ENCODE peak calls at places on chromosomes 3 and 15, in four cellular contexts. One of them, this sample, is unnamed.
A peak's percentile ranks its signal among the peaks of the same experiment; 100 is the strongest.

GRCh38 chr3:153138267-153139210 is 23.5 kb upstream of the RAP2B start:
- DNase-seq in uterus: peak; percentile 29
- DNase-seq in CD4-positive, alpha-beta memory T cell: no peak
- DNase-seq in psoas muscle: peak; percentile 52
- DNase-seq in this sample: peak; percentile 71

GRCh38 chr3:190491533-190492054 is 22.3 kb upstream of the IL1RAP start:
- DNase-seq in uterus: no peak
- DNase-seq in CD4-positive, alpha-beta memory T cell: no peak
- DNase-seq in psoas muscle: peak; percentile 54
- DNase-seq in this sample: no peak

GRCh38 chr3:40124918-40125317 is 184.6 kb upstream of the EIF1B start:
- DNase-seq in uterus: no peak
- DNase-seq in CD4-positive, alpha-beta memory T cell: no peak
- DNase-seq in psoas muscle: no peak
- DNase-seq in this sample: no peak

GRCh38 chr15:67188551-67189218 is 65.8 kb downstream of the AAGAB start:
- DNase-seq in uterus: peak; percentile 81
- DNase-seq in CD4-positive, alpha-beta memory T cell: no peak
- DNase-seq in psoas muscle: peak; percentile 64
- DNase-seq in this sample: peak; percentile 66

GRCh38 chr15:90481023-90481422 is 48.7 kb upstream of the CRTC3 start:
- DNase-seq in uterus: no peak
- DNase-seq in CD4-positive, alpha-beta memory T cell: peak; percentile 8
- DNase-seq in psoas muscle: no peak
- DNase-seq in this sample: no peak

GRCh38 chr15:55389276-55389631 is 18.9 kb downstream of the CCPG1 start:
- DNase-seq in uterus: no peak
- DNase-seq in CD4-positive, alpha-beta memory T cell: no peak
- DNase-seq in psoas muscle: no peak
- DNase-seq in this sample: no peak

GRCh38 chr3:183252973-183253363 is at the start of gene B3GNT5:
- DNase-seq in uterus: peak; percentile 30
- DNase-seq in CD4-positive, alpha-beta memory T cell: peak; percentile 21
- DNase-seq in psoas muscle: peak; percentile 51
- DNase-seq in this sample: no peak

GRCh38 chr15:60184579-60184978 is 180.5 kb downstream of the FOXB1 start:
- DNase-seq in uterus: no peak
- DNase-seq in CD4-positive, alpha-beta memory T cell: no peak
- DNase-seq in psoas muscle: no peak
- DNase-seq in this sample: no peak

GRCh38 chr3:150511096-150511670 is 35.1 kb downstream of the SERP1 start:
- DNase-seq in uterus: no peak
- DNase-seq in CD4-positive, alpha-beta memory T cell: no peak
- DNase-seq in psoas muscle: no peak
- DNase-seq in this sample: no peak

GRCh38 chr3:58633157-58633865 is 33.3 kb downstream of the FAM3D start:
- DNase-seq in uterus: no peak
- DNase-seq in CD4-positive, alpha-beta memory T cell: no peak
- DNase-seq in psoas muscle: no peak
- DNase-seq in this sample: no peak

GRCh38 chr15:48190932-48191573 is 412 bp upstream of the CTXN2 start:
- DNase-seq in uterus: peak; percentile 32
- DNase-seq in CD4-positive, alpha-beta memory T cell: peak; percentile 7
- DNase-seq in psoas muscle: peak; percentile 67
- DNase-seq in this sample: peak; percentile 44

GRCh38 chr3:121999931-122000330 is 22.1 kb downstream of the ILDR1 start:
- DNase-seq in uterus: no peak
- DNase-seq in CD4-positive, alpha-beta memory T cell: no peak
- DNase-seq in psoas muscle: no peak
- DNase-seq in this sample: no peak

GRCh38 chr3:112604536-112604935 is 36.4 kb downstream of the CCDC80 start:
- DNase-seq in uterus: no peak
- DNase-seq in CD4-positive, alpha-beta memory T cell: no peak
- DNase-seq in psoas muscle: no peak
- DNase-seq in this sample: no peak

GRCh38 chr3:95154775-95155174 is 1091.9 kb downstream of the NSUN3 start:
- DNase-seq in uterus: no peak
- DNase-seq in CD4-positive, alpha-beta memory T cell: no peak
- DNase-seq in psoas muscle: no peak
- DNase-seq in this sample: no peak

GRCh38 chr3:149480326-149481017 is 6.0 kb downstream of the TM4SF4 start:
- DNase-seq in uterus: peak; percentile 77
- DNase-seq in CD4-positive, alpha-beta memory T cell: no peak
- DNase-seq in psoas muscle: peak; percentile 83
- DNase-seq in this sample: peak; percentile 82

GRCh38 chr3:44058022-44058867 is 183.4 kb upstream of the TOPAZ1 start:
- DNase-seq in uterus: no peak
- DNase-seq in CD4-positive, alpha-beta memory T cell: no peak
- DNase-seq in psoas muscle: no peak
- DNase-seq in this sample: no peak

GRCh38 chr15:92906038-92906437 is 5.9 kb downstream of the CHD2 start:
- DNase-seq in uterus: no peak
- DNase-seq in CD4-positive, alpha-beta memory T cell: peak; percentile 63
- DNase-seq in psoas muscle: no peak
- DNase-seq in this sample: no peak
- H3K4me1 ChIP-seq in uterus: peaks cover 14% of the 10 kb centered on the region
- H3K4me1 ChIP-seq in CD4-positive, alpha-beta memory T cell: peaks cover 79% of the 10 kb centered on the region
- H3K4me1 ChIP-seq in psoas muscle: peaks cover 57% of the 10 kb centered on the region
- H3K4me1 ChIP-seq in this sample: peaks cover 47% of the 10 kb centered on the region

DNA sequence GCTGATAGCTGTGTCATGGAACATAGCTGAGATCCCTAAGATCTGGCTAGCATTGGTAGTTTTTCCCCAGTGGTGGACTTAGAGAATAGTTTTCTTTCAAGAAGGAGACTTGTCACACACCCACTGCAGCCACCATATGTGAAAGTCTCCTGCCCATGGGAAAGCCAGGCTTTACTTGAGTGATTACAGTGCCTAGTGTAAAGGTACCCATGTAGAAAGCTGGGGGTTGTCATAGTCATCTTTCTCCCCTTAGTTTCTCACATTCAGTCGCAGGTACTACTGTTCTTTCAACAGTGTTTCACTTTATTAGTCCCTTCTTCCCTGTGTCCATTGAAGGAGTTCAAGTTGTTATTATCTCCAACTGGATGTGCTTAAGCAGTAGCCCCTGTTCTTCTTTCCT is 116.8 kb downstream of the UBE2E2 start:
- DNase-seq in uterus: no peak
- DNase-seq in CD4-positive, alpha-beta memory T cell: no peak
- DNase-seq in psoas muscle: no peak
- DNase-seq in this sample: no peak
- H3K4me1 ChIP-seq in uterus: no peaks in the 10 kb centered on the region
- H3K4me1 ChIP-seq in CD4-positive, alpha-beta memory T cell: no peaks in the 10 kb centered on the region
- H3K4me1 ChIP-seq in psoas muscle: peaks cover 23% of the 10 kb centered on the region
- H3K4me1 ChIP-seq in this sample: peaks cover 11% of the 10 kb centered on the region

GRCh38 chr3:100813828-100814227 is 104.5 kb downstream of the TFG start:
- DNase-seq in uterus: no peak
- DNase-seq in CD4-positive, alpha-beta memory T cell: no peak
- DNase-seq in psoas muscle: no peak
- DNase-seq in this sample: no peak

GRCh38 chr3:100810671-100811070 is 101.4 kb downstream of the TFG start:
- DNase-seq in uterus: no peak
- DNase-seq in CD4-positive, alpha-beta memory T cell: no peak
- DNase-seq in psoas muscle: no peak
- DNase-seq in this sample: no peak

GRCh38 chr3:100815583-100815982 is 106.3 kb downstream of the TFG start:
- DNase-seq in uterus: no peak
- DNase-seq in CD4-positive, alpha-beta memory T cell: no peak
- DNase-seq in psoas muscle: no peak
- DNase-seq in this sample: no peak

DNA sequence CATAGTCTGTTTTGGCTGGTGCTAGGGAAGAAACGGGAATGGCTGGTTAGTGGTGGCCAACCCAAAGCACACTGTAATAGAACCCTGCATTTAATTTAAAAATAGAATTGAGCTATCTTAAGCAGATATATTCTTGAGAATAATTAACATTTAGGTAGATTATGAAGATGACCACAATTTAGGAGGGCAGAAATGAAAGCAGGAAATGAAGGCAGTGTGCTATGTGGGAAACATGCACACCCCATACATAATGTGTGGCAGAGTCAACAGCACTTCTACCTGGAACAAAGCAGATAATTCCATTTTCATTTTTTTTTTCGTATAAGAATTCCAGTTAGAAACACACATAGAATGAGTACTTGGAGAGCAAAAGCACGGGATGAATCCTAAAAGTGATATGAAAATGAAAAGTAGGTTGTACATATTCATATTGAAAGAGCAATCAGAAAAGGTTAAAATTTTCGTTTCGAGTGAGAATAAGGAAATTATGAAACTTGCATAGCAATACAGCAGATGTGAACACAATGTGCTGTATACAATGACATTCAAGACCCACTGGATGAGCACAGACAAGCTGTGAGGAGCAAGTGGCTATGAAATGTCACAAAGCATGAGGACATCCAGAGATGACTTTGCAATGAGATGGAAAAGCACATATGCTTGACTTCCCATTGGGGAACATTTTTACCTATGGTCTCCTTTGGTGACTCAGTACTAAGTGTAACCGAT is 102.6 kb downstream of the TFG start:
- DNase-seq in uterus: no peak
- DNase-seq in CD4-positive, alpha-beta memory T cell: no peak
- DNase-seq in psoas muscle: no peak
- DNase-seq in this sample: no peak
- H3K4me1 ChIP-seq in uterus: no peaks in the 10 kb centered on the region
- H3K4me1 ChIP-seq in CD4-positive, alpha-beta memory T cell: no peaks in the 10 kb centered on the region
- H3K4me1 ChIP-seq in psoas muscle: no peaks in the 10 kb centered on the region
- H3K4me1 ChIP-seq in this sample: no peaks in the 10 kb centered on the region

DNA sequence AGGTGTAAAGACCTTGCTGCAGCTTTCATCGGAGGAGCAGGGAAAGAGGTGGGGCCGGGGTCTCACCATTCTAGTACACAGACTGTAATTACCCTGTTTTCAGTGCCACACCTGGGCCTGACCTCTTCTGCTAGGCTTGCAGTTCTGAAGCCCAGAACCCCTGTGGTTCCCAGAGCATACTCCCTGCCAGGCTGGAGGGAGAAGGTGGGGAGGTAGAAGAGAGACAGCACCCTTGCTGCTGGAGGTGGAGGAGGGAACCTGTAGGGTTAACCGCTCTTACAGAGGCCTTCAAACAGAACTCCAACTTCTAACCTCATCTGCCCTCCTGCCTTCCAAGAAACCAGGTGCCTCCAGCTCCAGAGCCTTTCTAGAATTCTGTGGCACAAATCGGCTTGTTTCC is 27.0 kb downstream of the PCOLCE2 start:
- DNase-seq in uterus: no peak
- DNase-seq in CD4-positive, alpha-beta memory T cell: no peak
- DNase-seq in psoas muscle: no peak
- DNase-seq in this sample: no peak
- H3K4me1 ChIP-seq in uterus: no peaks in the 10 kb centered on the region
- H3K4me1 ChIP-seq in CD4-positive, alpha-beta memory T cell: no peaks in the 10 kb centered on the region
- H3K4me1 ChIP-seq in psoas muscle: peaks cover 4% of the 10 kb centered on the region
- H3K4me1 ChIP-seq in this sample: no peaks in the 10 kb centered on the region